ENCODE peak calls at places on chromosomes 1 and 21, in ten cellular contexts. S is left ventricle myocardium inferior; H is spleen; A is fibroblast of lung; J is breast epithelium; I is adrenal gland; T is ovary; D is endothelial cell of umbilical vein; M is HCT116; X is CD4-positive, alpha-beta memory T cell. Z is an unnamed sample. For H3K4me1, the result is how much of the 10 kb centered on the place peaks cover.

GRCh38 chr1:34696230-34696629 is 58.6 kb upstream of the GJB5 start:
- DNase-seq in S (no peak), H (no peak), A (no peak), J (no peak), I (no peak), T (no peak), D (no peak), M (peak), X (no peak), Z (no peak)

GRCh38 chr1:107251083-107251482 is 110.2 kb downstream of the NTNG1 start:
- DNase-seq in S (no peak), H (no peak), A (no peak), J (no peak), I (no peak), T (no peak), D (no peak), M (no peak), X (no peak), Z (no peak)

GRCh38 chr1:47688161-47688560 is 250.3 kb downstream of the FOXD2 start:
- DNase-seq in S (no peak), H (peak), A (no peak), J (no peak), I (no peak), T (no peak), D (no peak), M (no peak), X (no peak), Z (no peak)

GRCh38 chr1:205576011-205576410 is 55.8 kb downstream of the ELK4 start:
- DNase-seq in S (no peak), H (no peak), A (no peak), J (no peak), I (no peak), T (no peak), D (no peak), M (no peak), X (no peak), Z (no peak)

GRCh38 chr1:23384312-23385058 is 14.8 kb upstream of the ZNF436 start:
- DNase-seq in S (no peak), H (no peak), A (peak), J (no peak), I (no peak), T (no peak), D (peak), M (no peak), X (no peak), Z (no peak)

GRCh38 chr1:164707868-164708331 is 148.9 kb downstream of the PBX1 start:
- DNase-seq in S (no peak), H (no peak), A (peak), J (no peak), I (peak), T (no peak), D (peak), M (peak), X (no peak), Z (no peak)

GRCh38 chr1:31577515-31578191 is 1.3 kb downstream of the TINAGL1 start:
- DNase-seq in S (no peak), H (no peak), A (peak), J (no peak), I (no peak), T (no peak), D (peak), M (no peak), X (no peak), Z (no peak)

GRCh38 chr1:106960412-106960811 is 96.1 kb upstream of the PRMT6 start:
- DNase-seq in S (no peak), H (no peak), A (no peak), J (no peak), I (no peak), T (no peak), D (no peak), M (no peak), X (no peak), Z (no peak)

GRCh38 chr21:46540087-46540710 is 64.7 kb downstream of the S100B start:
- DNase-seq in S (no peak), H (no peak), A (no peak), J (no peak), I (no peak), T (no peak), D (no peak), M (no peak), X (no peak), Z (no peak)

GRCh38 chr1:147168626-147169058 is 3.6 kb downstream of the PRKAB2 start:
- DNase-seq in S (no peak), H (no peak), A (peak), J (no peak), I (peak), T (peak), D (peak), M (no peak), X (no peak), Z (no peak)

GRCh38 chr1:201632364-201632952 is 93.5 kb downstream of the NAV1 start:
- DNase-seq in S (no peak), H (no peak), A (no peak), J (no peak), I (no peak), T (no peak), D (no peak), M (no peak), X (no peak), Z (no peak)

GRCh38 chr1:201633297-201633696 is 94.4 kb downstream of the NAV1 start:
- DNase-seq in S (peak), H (no peak), A (no peak), J (no peak), I (no peak), T (no peak), D (no peak), M (no peak), X (no peak), Z (no peak)

GRCh38 chr1:201633811-201634210 is 94.9 kb downstream of the NAV1 start:
- DNase-seq in S (no peak), H (no peak), A (peak), J (no peak), I (no peak), T (no peak), D (no peak), M (no peak), X (no peak), Z (no peak)

GRCh38 chr1:201636065-201636464 is 97.1 kb downstream of the NAV1 start:
- DNase-seq in S (no peak), H (no peak), A (no peak), J (no peak), I (no peak), T (no peak), D (peak), M (no peak), X (no peak), Z (no peak)

DNA sequence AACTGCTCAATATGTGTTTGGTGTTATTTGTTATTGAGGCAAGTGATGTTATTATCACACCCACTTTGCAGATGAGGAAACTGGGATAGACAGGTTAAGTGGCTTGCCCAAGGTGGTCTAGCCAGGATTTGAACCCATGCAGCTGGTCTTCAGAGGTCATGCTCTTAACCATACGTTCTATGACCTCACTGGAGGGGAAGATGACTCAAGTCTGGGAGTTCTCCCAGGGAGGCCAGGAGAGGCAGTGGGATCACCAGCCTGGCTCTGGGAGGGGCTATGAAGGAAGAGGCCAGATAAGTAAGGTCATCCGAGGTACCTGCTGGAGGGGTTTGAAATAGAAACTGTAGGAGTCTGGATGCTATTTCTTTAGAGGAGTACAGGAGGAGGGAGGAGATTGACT is 95.3 kb downstream of the NAV1 start:
- DNase-seq in S (no peak), H (no peak), A (peak), J (no peak), I (no peak), T (no peak), D (peak), M (no peak), X (no peak), Z (no peak)
- H3K27ac ChIP-seq in S (peak), H (no peak), A (peak), J (no peak), I (no peak), T (no peak), D (peak), M (no peak), X (no peak), Z (no peak)

GRCh38 chr1:10814312-10814711 is 17.9 kb upstream of the CASZ1 start:
- DNase-seq in S (no peak), H (no peak), A (no peak), J (no peak), I (no peak), T (no peak), D (no peak), M (no peak), X (no peak), Z (no peak)

GRCh38 chr1:10816233-10816632 is 19.8 kb upstream of the CASZ1 start:
- DNase-seq in S (no peak), H (no peak), A (no peak), J (no peak), I (no peak), T (no peak), D (no peak), M (no peak), X (no peak), Z (no peak)

GRCh38 chr1:10814954-10815862 is 18.8 kb upstream of the CASZ1 start:
- DNase-seq in S (no peak), H (no peak), A (no peak), J (no peak), I (no peak), T (no peak), D (no peak), M (no peak), X (no peak), Z (no peak)

GRCh38 chr1:10816743-10817369 is 20.4 kb upstream of the CASZ1 start:
- DNase-seq in S (no peak), H (no peak), A (no peak), J (no peak), I (no peak), T (no peak), D (no peak), M (no peak), X (no peak), Z (no peak)

DNA sequence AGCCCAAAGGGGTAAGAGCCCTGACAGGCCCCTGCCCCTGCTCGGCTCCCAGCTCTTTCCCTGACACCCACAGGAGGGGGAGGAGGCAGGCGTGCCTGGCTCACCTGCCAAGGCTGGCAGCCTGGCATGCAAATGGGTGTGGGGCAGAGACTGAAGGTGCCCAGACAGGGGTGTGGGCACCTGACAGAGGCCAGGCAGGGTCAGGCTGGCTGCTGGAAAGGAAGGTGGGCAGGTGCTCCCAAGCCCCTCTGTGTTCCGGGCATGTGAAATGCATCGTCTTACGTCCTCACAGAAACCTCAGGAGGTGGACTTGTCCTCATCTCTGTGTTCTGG is 19.4 kb upstream of the CASZ1 start:
- DNase-seq in S (no peak), H (no peak), A (no peak), J (no peak), I (no peak), T (no peak), D (no peak), M (no peak), X (no peak), Z (no peak)
- H3K4me1 ChIP-seq in S (under half), H (under half), A (under half), J (under half), I (under half), T (under half), D (under half), M (under half), X (under half), Z (under half)

GRCh38 chr1:202873026-202873425 is 15.9 kb downstream of the RABIF start:
- DNase-seq in S (no peak), H (peak), A (no peak), J (no peak), I (no peak), T (no peak), D (no peak), M (no peak), X (no peak), Z (no peak)

GRCh38 chr1:202871367-202871766 is 17.6 kb downstream of the RABIF start:
- DNase-seq in S (no peak), H (no peak), A (no peak), J (no peak), I (no peak), T (no peak), D (no peak), M (no peak), X (no peak), Z (no peak)
- H3K27ac ChIP-seq in S (no peak), H (no peak), A (no peak), J (no peak), I (no peak), T (no peak), D (no peak), M (no peak), X (no peak), Z (no peak)

DNA sequence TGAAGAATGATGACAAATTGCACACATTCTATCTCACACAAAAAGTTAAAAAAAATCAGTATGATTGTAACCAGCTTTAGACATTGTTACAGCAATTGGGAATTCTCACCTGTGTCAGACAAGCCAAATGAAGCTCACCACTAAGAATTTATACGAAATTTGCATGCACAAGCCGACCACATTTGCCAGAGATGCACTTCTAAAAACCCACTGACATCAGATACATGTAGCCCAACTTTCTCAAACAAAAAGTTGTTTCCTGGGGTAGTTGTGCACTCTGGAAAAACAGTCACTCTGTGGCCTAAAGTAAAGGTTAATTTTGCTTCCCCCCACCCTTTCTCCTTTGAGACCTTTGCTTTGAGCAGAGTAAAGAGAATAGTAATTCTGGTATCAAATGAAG is 67.9 kb upstream of the IL12RB2 start:
- DNase-seq in S (no peak), H (no peak), A (no peak), J (no peak), I (no peak), T (no peak), D (no peak), M (no peak), X (no peak), Z (no peak)
- H3K4me1 ChIP-seq in S (under half), H (under half), A (under half), J (under half), I (under half), T (under half), D (under half), M (under half), X (under half), Z (under half)

GRCh38 chr1:77978969-77979838 is at the start of gene FUBP1:
- DNase-seq in S (peak), H (peak), A (peak), J (peak), I (peak), T (peak), D (peak), M (peak), X (peak), Z (peak)

GRCh38 chr1:77976433-77977076 is 2.3 kb downstream of the FUBP1 start:
- DNase-seq in S (no peak), H (no peak), A (no peak), J (no peak), I (no peak), T (no peak), D (peak), M (no peak), X (no peak), Z (no peak)

GRCh38 chr1:77978293-77978968 is 441 bp downstream of the FUBP1 start:
- DNase-seq in S (no peak), H (no peak), A (peak), J (peak), I (peak), T (peak), D (peak), M (peak), X (peak), Z (peak)

GRCh38 chr1:77975907-77976306 is 3.0 kb downstream of the FUBP1 start:
- DNase-seq in S (no peak), H (no peak), A (no peak), J (no peak), I (no peak), T (no peak), D (peak), M (no peak), X (no peak), Z (no peak)

DNA sequence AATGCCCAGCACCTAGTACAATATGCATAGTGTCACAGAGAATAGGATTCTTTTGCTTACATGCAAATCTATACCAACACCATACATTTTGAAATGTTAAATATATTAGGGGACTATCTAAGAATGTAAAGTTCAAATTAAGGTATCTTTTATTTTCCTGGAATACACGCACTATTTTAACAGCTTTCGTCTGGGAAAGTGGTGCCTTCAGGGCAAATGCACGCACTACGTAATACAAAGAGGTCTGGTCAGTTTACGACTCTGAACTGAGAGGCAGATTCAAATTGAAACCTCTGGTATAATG is 931 bp downstream of the FUBP1 start:
- DNase-seq in S (no peak), H (no peak), A (no peak), J (no peak), I (no peak), T (no peak), D (no peak), M (no peak), X (no peak), Z (no peak)
- H3K27ac ChIP-seq in S (peak), H (peak), A (peak), J (peak), I (peak), T (peak), D (peak), M (peak), X (peak), Z (peak)

Z was measured in CD8-positive, alpha-beta memory T cell.